ENCODE peak calls at places on chromosomes 3 and 15, in four cellular contexts. Z is HCT116, D is dorsolateral prefrontal cortex, F is lower lobe of right lung. P is an unnamed sample.

GRCh38 chr3:194936091-194936490 is 250.4 kb downstream of the FAM43A start:
- DNase-seq in Z (no peak), D (no peak), F (no peak), P (no peak)

GRCh38 chr3:104536715-104537114 is 830.0 kb upstream of the ALCAM start:
- DNase-seq in Z (no peak), D (no peak), F (no peak), P (no peak)

GRCh38 chr3:187084580-187084979 is 54.7 kb downstream of the RPL39L start:
- DNase-seq in Z (no peak), D (no peak), F (no peak), P (no peak)

GRCh38 chr3:188348445-188349244 is 194.7 kb downstream of the LPP start:
- DNase-seq in Z (peak; percentile 63), D (no peak), F (peak; percentile 58), P (peak; percentile 78)

GRCh38 chr3:139099968-139100817 is 55.5 kb upstream of the PRR23C start:
- DNase-seq in Z (no peak), D (no peak), F (no peak), P (no peak)

GRCh38 chr15:61146643-61147230 is 82.4 kb downstream of the RORA start:
- DNase-seq in Z (no peak), D (no peak), F (no peak), P (no peak)

GRCh38 chr3:48664929-48665328 is 2.2 kb upstream of the CELSR3 start:
- DNase-seq in Z (no peak), D (no peak), F (no peak), P (no peak)

GRCh38 chr3:102085431-102086226 is 236.3 kb downstream of the NFKBIZ start:
- DNase-seq in Z (no peak), D (no peak), F (no peak), P (no peak)

GRCh38 chr3:152381881-152382295 is 113.2 kb downstream of the MBNL1 start:
- DNase-seq in Z (no peak), D (no peak), F (no peak), P (no peak)

GRCh38 chr15:74445816-74446763 is 12.3 kb upstream of the SEMA7A start:
- DNase-seq in Z (no peak), D (no peak), F (no peak), P (no peak)

GRCh38 chr15:41921167-41921566 is 27.3 kb upstream of the SPTBN5 start:
- DNase-seq in Z (no peak), D (no peak), F (no peak), P (no peak)

GRCh38 chr3:104126864-104127553 is 1239.7 kb upstream of the ALCAM start:
- DNase-seq in Z (no peak), D (no peak), F (no peak), P (no peak)

GRCh38 chr15:31435891-31436628 is 109.4 kb downstream of the KLF13 start:
- DNase-seq in Z (peak; percentile 15), D (no peak), F (no peak), P (no peak)

GRCh38 chr3:129248286-129248979 is 973 bp upstream of the COPG1 start:
- DNase-seq in Z (no peak), D (no peak), F (no peak), P (no peak)

GRCh38 chr3:13620776-13621365 is 71.9 kb downstream of the FBLN2 start:
- DNase-seq in Z (no peak), D (no peak), F (peak; percentile 24), P (no peak)

GRCh38 chr3:119330181-119330580 is 36.0 kb downstream of the ARHGAP31 start:
- DNase-seq in Z (no peak), D (no peak), F (no peak), P (no peak)

GRCh38 chr3:74693696-74694393 is 79.4 kb upstream of the CNTN3 start:
- DNase-seq in Z (no peak), D (no peak), F (no peak), P (no peak)

GRCh38 chr3:32278714-32279113 is 40.2 kb downstream of the CMTM8 start:
- DNase-seq in Z (no peak), D (no peak), F (no peak), P (no peak)

GRCh38 chr15:90579213-90579612 is 49.5 kb downstream of the CRTC3 start:
- DNase-seq in Z (no peak), D (no peak), F (no peak), P (no peak)

GRCh38 chr15:52858388-52859176 is 68.4 kb upstream of the ONECUT1 start:
- DNase-seq in Z (no peak), D (no peak), F (no peak), P (no peak)

GRCh38 chr3:132347095-132347494 is 29.9 kb downstream of the ACP3 start:
- DNase-seq in Z (no peak), D (no peak), F (no peak), P (peak; percentile 70)

GRCh38 chr15:65660927-65661326 is 39.2 kb downstream of the SLC24A1 start:
- DNase-seq in Z (no peak), D (no peak), F (no peak), P (peak; percentile 40)

GRCh38 chr3:113092746-113093145 is 102.0 kb downstream of the GTPBP8 start:
- DNase-seq in Z (no peak), D (no peak), F (no peak), P (no peak)

GRCh38 chr3:113091417-113091816 is 100.6 kb downstream of the GTPBP8 start:
- DNase-seq in Z (no peak), D (no peak), F (no peak), P (no peak)

GRCh38 chr3:113086506-113087461 is 96.0 kb downstream of the GTPBP8 start:
- DNase-seq in Z (no peak), D (no peak), F (no peak), P (peak; percentile 37)

GRCh38 chr3:113084777-113085176 is 94.0 kb downstream of the GTPBP8 start:
- DNase-seq in Z (no peak), D (no peak), F (no peak), P (no peak)

GRCh38 chr3:113088616-113089015 is 97.8 kb downstream of the GTPBP8 start:
- DNase-seq in Z (no peak), D (no peak), F (no peak), P (no peak)
- H3K27ac ChIP-seq in Z (no peak overlapping the region), D (no peak overlapping the region), F (no peak overlapping the region), P (no peak overlapping the region)

GRCh38 chr3:161064413-161064812 is 40.7 kb downstream of the B3GALNT1 start:
- DNase-seq in Z (no peak), D (no peak), F (no peak), P (no peak)

GRCh38 chr3:161070252-161070930 is 34.8 kb downstream of the B3GALNT1 start:
- DNase-seq in Z (no peak), D (no peak), F (no peak), P (no peak)

GRCh38 chr3:161069441-161070251 is 35.5 kb downstream of the B3GALNT1 start:
- DNase-seq in Z (no peak), D (no peak), F (no peak), P (peak; percentile 68)

GRCh38 chr3:161067346-161067745 is 37.8 kb downstream of the B3GALNT1 start:
- DNase-seq in Z (no peak), D (no peak), F (no peak), P (no peak)

GRCh38 chr3:161066926-161067325 is 38.2 kb downstream of the B3GALNT1 start:
- DNase-seq in Z (no peak), D (no peak), F (no peak), P (no peak)
- H3K27ac ChIP-seq in Z (no peak overlapping the region), D (no peak overlapping the region), F (no peak overlapping the region), P (no peak overlapping the region)

DNA sequence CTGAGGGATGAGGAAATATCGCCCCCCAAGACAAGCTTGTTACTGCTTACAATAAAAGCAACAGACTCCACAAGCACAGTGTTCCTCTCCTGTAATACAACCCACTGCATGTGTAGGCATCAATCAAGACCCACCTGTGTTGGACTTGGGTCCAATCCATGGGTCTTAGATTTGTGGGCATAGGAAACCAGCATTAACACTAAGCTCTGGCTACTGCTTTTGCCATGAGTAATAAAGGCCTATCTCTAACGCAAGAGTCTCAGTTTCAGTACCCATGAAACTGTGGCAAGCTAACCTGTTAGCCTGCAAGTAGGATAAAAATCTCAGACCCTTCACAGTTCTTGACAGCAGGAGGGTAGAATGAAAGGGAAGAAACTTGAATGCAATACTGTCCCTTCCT is 5.2 kb upstream of the EIF1B start:
- DNase-seq in Z (no peak), D (no peak), F (no peak), P (no peak)
- H3K27ac ChIP-seq in Z (no peak overlapping the region), D (no peak overlapping the region), F (no peak overlapping the region), P (no peak overlapping the region)

GRCh38 chr3:73513260-73513659 is 111.5 kb downstream of the PDZRN3 start:
- DNase-seq in Z (no peak), D (no peak), F (no peak), P (no peak)
- H3K27ac ChIP-seq in Z (no peak overlapping the region), D (no peak overlapping the region), F (no peak overlapping the region), P (no peak overlapping the region)

GRCh38 chr3:112092439-112093179 is 6.4 kb downstream of the C3orf52 start:
- DNase-seq in Z (no peak), D (no peak), F (no peak), P (peak; percentile 83)
- H3K27ac ChIP-seq in Z (no peak overlapping the region), D (no peak overlapping the region), F (no peak overlapping the region), P (peak overlapping the region; percentile 68)

DNA sequence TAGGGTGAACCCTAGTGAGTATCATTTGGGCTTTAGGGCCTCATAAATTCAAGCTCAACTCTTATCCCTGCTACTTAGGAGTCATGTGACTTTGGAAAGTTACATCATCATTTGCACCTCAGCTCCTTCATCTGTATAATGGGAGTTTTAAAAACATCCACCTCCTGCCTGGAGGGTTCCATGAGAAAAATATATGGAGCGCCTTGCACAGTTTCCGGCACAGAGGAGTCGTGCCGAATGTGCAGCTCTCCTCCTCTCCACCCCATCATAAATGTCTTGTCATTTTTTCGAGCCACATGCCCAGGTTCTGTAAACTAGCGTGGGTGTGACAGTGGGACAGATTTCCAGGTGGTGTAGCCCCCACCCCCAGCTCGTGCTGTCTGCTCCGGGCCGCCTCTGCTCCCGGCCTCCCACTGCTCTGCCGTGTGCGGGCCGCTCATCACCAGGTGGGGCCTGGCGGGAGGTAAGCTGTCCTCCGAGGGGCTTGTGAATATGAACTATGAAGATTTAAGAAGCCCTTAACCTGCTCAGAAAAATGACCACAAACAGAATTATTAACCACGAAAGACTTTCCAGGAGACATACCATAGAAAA is 90.4 kb downstream of the TOP2B start:
- DNase-seq in Z (no peak), D (no peak), F (no peak), P (no peak)
- H3K27ac ChIP-seq in Z (no peak overlapping the region), D (peak overlapping the region; percentile 45), F (no peak overlapping the region), P (peak overlapping the region; percentile 85)

GRCh38 chr15:78307977-78308376 is 8.6 kb upstream of the SKIC8 start:
- DNase-seq in Z (no peak), D (no peak), F (no peak), P (no peak)
- H3K27ac ChIP-seq in Z (no peak overlapping the region), D (no peak overlapping the region), F (no peak overlapping the region), P (no peak overlapping the region)

GRCh38 chr15:51624022-51624421 is 1.5 kb upstream of the DMXL2 start:
- DNase-seq in Z (no peak), D (no peak), F (no peak), P (no peak)

GRCh38 chr15:51622269-51623180 is at the start of gene DMXL2:
- DNase-seq in Z (peak; percentile 65), D (peak; percentile 90), F (peak; percentile 93), P (peak; percentile 94)

GRCh38 chr15:51625236-51625635 is 2.7 kb upstream of the DMXL2 start:
- DNase-seq in Z (no peak), D (no peak), F (no peak), P (no peak)

GRCh38 chr15:51621917-51622268 is 678 bp downstream of the DMXL2 start:
- DNase-seq in Z (peak; percentile 21), D (peak; percentile 71), F (peak; percentile 68), P (peak; percentile 72)

GRCh38 chr15:51623386-51623938 is 891 bp upstream of the DMXL2 start:
- DNase-seq in Z (no peak), D (no peak), F (no peak), P (no peak)
- H3K27ac ChIP-seq in Z (peak overlapping the region; percentile 91), D (peak overlapping the region; percentile 93), F (peak overlapping the region; percentile 86), P (no peak overlapping the region)